ENCODE peak calls at places on chromosomes 5 and 9, in seven cellular contexts. N, E, O, T, X, R and H are unnamed samples.

GRCh38 chr5:83512051-83512745 is 40.7 kb downstream of the VCAN start:
- DNase-seq in N (no peak), E (no peak), O (no peak), T (no peak), X (no peak), R (no peak), H (no peak)

GRCh38 chr9:81375461-81376100 is 313.8 kb downstream of the TLE1 start:
- DNase-seq in N (no peak), E (no peak), O (no peak), T (no peak), X (no peak), R (no peak), H (no peak)

GRCh38 chr5:1734271-1734907 is 65.2 kb downstream of the MRPL36 start:
- DNase-seq in N (no peak), E (peak; percentile 4), O (no peak), T (no peak), X (no peak), R (peak; percentile 33), H (no peak)

GRCh38 chr9:137315581-137316011 is 13.5 kb upstream of the NRARP start:
- DNase-seq in N (no peak), E (no peak), O (no peak), T (no peak), X (no peak), R (no peak), H (no peak)

GRCh38 chr5:154403234-154403633 is 42.6 kb upstream of the SAP30L start:
- DNase-seq in N (no peak), E (no peak), O (no peak), T (no peak), X (no peak), R (no peak), H (no peak)

GRCh38 chr5:163619951-163620350 is 114.5 kb downstream of the MAT2B start:
- DNase-seq in N (peak; percentile 11), E (no peak), O (no peak), T (no peak), X (no peak), R (no peak), H (no peak)

GRCh38 chr9:69675563-69675962 is 3.4 kb upstream of the APBA1 start:
- DNase-seq in N (no peak), E (no peak), O (no peak), T (no peak), X (no peak), R (no peak), H (no peak)

GRCh38 chr9:81193362-81194339 is 495.7 kb downstream of the TLE1 start:
- DNase-seq in N (no peak), E (no peak), O (no peak), T (no peak), X (no peak), R (no peak), H (no peak)

GRCh38 chr9:118896356-118897000 is 472.8 kb downstream of the BRINP1 start:
- DNase-seq in N (no peak), E (no peak), O (no peak), T (no peak), X (no peak), R (no peak), H (no peak)

GRCh38 chr5:148768801-148769415 is 57.5 kb upstream of the ADRB2 start:
- DNase-seq in N (no peak), E (no peak), O (no peak), T (no peak), X (no peak), R (no peak), H (no peak)

GRCh38 chr5:54214747-54215146 is 95.6 kb downstream of the ARL15 start:
- DNase-seq in N (peak; percentile 18), E (no peak), O (no peak), T (no peak), X (no peak), R (no peak), H (no peak)

GRCh38 chr9:125894566-125894965 is 147.4 kb downstream of the PBX3 start:
- DNase-seq in N (no peak), E (no peak), O (no peak), T (no peak), X (no peak), R (no peak), H (no peak)

GRCh38 chr5:172133359-172134029 is 54.5 kb downstream of the STK10 start:
- DNase-seq in N (no peak), E (peak; percentile 39), O (peak; percentile 57), T (no peak), X (peak; percentile 39), R (peak; percentile 81), H (no peak)

GRCh38 chr9:36623280-36623679 is 50.6 kb downstream of the MELK start:
- DNase-seq in N (no peak), E (no peak), O (no peak), T (no peak), X (no peak), R (no peak), H (no peak)

DNA sequence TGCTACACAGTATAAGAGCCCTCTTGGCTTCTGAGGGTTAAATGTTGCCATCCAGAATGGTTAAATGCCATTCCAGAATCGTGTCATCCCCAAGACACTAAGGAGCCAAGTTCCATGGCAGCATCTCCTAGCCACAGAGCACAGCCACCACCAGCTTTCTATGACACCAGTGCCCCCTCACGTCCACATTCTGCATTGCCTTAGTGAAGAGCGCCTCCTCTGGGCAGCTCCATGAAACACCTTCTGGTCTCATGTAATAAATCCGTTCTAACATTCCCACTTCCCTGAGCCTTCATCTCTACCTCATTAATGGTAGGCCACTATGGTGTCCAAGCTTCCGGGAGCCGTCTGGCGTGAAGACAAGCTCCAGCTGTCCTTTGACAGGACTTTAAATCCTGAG is 12.4 kb downstream of the CBY3 start:
- DNase-seq in N (peak; percentile 87), E (no peak), O (no peak), T (peak; percentile 50), X (no peak), R (no peak), H (peak; percentile 46)
- TF ChIP-seq CTCF in N (peak; percentile 99), E (peak; percentile 30), O (peak; percentile 51), T (peak; percentile 48), X (peak; percentile 57), R (peak; percentile 60), H (peak; percentile 49)

GRCh38 chr5:67166886-67167285 is 29.7 kb downstream of the CD180 start:
- DNase-seq in N (no peak), E (no peak), O (no peak), T (no peak), X (no peak), R (no peak), H (no peak)
- H3K27ac ChIP-seq in N (no peak overlapping the region), E (peak overlapping the region; percentile 75), O (peak overlapping the region; percentile 76), T (peak overlapping the region; percentile 62), X (peak overlapping the region; percentile 61), R (peak overlapping the region; percentile 94), H (peak overlapping the region; percentile 65)

DNA sequence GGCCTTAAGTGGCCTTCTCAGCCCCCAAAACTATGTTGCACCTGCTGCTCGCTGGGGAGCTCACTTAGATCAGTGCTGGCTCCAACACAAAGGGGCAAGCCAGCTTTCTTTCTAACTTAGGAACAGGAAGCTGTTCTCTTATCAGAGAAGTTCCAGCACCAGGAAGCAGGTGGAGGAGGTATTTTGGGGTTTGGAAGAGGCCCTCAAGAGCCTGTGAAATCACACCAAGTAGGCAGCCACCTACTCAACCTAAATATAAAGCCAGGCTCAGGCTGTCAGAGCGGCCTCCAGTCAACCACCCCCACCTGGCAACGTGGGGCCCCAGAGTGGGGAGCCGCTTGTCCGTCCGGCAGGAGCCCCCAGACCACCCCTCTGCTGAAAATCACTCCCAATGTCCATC is 152.8 kb downstream of the OLFM1 start:
- DNase-seq in N (no peak), E (no peak), O (no peak), T (no peak), X (peak; percentile 1), R (peak; percentile 39), H (no peak)
- H3K27me3 ChIP-seq in N (no peaks in the 10 kb centered on the region), E (peaks cover 21% of the 10 kb centered on the region), O (no peaks in the 10 kb centered on the region), T (no peaks in the 10 kb centered on the region), X (no peaks in the 10 kb centered on the region), R (peaks cover 15% of the 10 kb centered on the region), H (no peaks in the 10 kb centered on the region)

DNA sequence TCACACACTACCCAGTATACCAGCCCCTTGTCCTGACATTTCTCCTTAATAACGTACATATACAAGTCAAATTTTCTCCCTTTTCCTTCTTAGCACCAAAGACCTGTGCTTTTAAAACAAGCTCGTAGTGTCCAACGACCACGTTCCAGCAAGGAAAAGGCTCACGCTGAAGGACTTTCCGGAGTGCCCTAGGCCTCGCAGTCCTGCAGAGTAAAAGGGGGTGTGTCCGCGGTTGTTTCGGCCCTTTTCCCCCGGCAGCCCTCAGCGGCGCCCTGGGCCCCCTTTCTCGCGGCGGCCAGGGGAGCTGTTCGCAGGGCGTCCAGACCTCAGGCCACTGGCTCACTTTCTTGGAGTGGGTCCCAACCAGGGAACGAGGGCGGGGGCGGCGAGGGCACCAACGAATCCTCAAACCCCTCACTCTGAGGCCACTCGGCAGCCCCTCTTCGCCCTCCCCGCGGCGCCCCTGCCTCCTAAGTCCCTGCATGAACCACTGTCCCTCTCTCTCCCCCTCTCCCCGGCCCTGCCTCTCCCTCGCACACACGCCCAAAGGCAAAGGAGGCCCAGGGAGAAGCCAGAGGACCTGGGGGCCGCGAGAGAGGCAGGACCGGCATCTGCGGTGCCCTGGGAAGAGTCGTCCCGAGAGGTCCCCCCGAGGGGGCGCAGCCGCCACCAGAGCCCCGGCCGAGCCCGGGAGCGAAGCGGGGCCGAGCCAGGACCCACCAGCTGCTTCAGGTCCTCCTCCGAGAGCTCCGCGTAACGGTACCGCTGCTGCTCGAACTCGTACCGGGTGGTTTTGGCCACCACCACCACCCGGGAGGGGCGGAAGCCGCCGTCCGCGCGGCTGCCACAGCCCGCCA is 718 bp downstream of the NADK2 start:
- DNase-seq in N (peak; percentile 82), E (peak; percentile 47), O (peak; percentile 63), T (peak; percentile 67), X (peak; percentile 60), R (peak; percentile 67), H (peak; percentile 10)
- TF ChIP-seq CTCF in N (no peak), E (no peak), O (no peak), T (no peak), X (no peak), R (no peak), H (no peak)

GRCh38 chr5:100574716-100575115 is 39.5 kb downstream of the FAM174A start:
- DNase-seq in N (no peak), E (no peak), O (no peak), T (no peak), X (no peak), R (no peak), H (no peak)
- H3K27ac ChIP-seq in N (no peak overlapping the region), E (peak overlapping the region; percentile 51), O (no peak overlapping the region), T (no peak overlapping the region), X (no peak overlapping the region), R (no peak overlapping the region), H (no peak overlapping the region)

GRCh38 chr9:97096793-97097192 is 57.9 kb upstream of the CTSV start:
- DNase-seq in N (no peak), E (no peak), O (no peak), T (no peak), X (no peak), R (no peak), H (no peak)
- H3K27me3 ChIP-seq in N (no peaks in the 10 kb centered on the region), E (no peaks in the 10 kb centered on the region), O (no peaks in the 10 kb centered on the region), T (no peaks in the 10 kb centered on the region), X (peaks cover 3% of the 10 kb centered on the region), R (no peaks in the 10 kb centered on the region), H (no peaks in the 10 kb centered on the region)

DNA sequence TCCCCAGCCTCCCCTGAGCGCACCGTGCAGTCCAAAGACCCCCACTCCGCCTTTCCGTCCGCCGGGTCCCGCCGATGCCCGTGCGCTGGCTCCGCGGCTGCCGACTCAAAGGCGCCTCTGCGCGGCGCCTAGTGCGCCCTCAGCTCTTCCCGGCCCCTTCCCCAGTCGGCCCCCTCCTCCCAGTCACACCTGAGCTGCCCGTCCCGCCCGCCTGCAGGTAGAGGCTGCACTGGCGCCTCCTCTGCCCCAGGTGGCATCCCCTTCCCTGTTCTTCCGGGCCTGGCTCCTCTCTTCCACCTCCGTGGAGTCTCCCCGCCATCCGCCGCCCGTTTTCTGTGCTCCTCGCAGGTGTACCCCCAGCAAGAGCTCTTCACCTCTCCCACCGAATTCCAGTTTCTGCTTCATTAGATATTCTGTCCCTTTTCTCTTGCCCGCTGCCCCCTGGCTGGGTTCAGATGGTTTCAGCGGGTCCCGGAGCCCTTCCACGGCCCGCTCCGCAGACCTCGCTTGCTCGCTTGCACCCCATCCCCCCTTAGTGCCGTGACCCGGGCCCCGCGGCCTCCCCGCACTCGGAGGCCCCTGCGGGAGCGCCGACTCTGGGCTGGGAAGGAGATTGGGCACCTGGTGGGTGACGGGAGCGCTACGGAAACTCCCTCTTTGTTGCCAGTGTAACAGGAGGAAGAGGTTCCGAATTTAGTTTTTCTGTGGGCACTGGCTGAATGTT is 707 bp downstream of the SLC44A1 start:
- DNase-seq in N (peak; percentile 53), E (peak; percentile 37), O (peak; percentile 70), T (peak; percentile 83), X (peak; percentile 43), R (peak; percentile 82), H (peak; percentile 43)
- TF ChIP-seq CTCF in N (peak; percentile 29), E (no peak), O (peak; percentile 28), T (peak; percentile 74), X (no peak), R (peak; percentile 22), H (no peak)